ENCODE peak calls at places on chromosomes 11 and 22, in nine cellular contexts. O is stimulated activated naive B cell treated with anti-CD40 and anti-IgM and Interleukin-4, amounts not matched to agents 10 μg/mL and 1 μg/mL and 100 μg/mL, for 72 hours; V is fibroblast of mammary gland; B is NCI-H1092 treated with DMSO at 0.1 percent for 48 hours; D is nephron progenitor cell; Q is T47D; A is effector CD4-positive, alpha-beta T cell; K is sigmoid colon; Z is aorta. T is an unnamed sample.

GRCh38 chr22:18112440-18112839 is 1.8 kb downstream of the TUBA8 start:
- DNase-seq in O (no peak), V (no peak), B (no peak), D (no peak), Q (no peak), A (no peak), K (no peak), Z (no peak), T (no peak)

GRCh38 chr22:42788021-42788420 is 67.4 kb upstream of the A4GALT start:
- DNase-seq in O (no peak), V (no peak), B (no peak), D (no peak), Q (no peak), A (no peak), K (no peak), Z (no peak), T (no peak)

GRCh38 chr11:44556735-44557409 is 8.6 kb upstream of the CD82 start:
- DNase-seq in O (no peak), V (peak; percentile 62), B (peak; percentile 59), D (peak; percentile 62), Q (no peak), A (peak; percentile 65), K (peak; percentile 78), Z (peak; percentile 84), T (peak; percentile 71)

GRCh38 chr11:76231339-76231738 is 25.0 kb upstream of the WNT11 start:
- DNase-seq in O (no peak), V (no peak), B (no peak), D (no peak), Q (no peak), A (no peak), K (no peak), Z (peak; percentile 8), T (no peak)

GRCh38 chr11:74276581-74276980 is 34.9 kb downstream of the P4HA3 start:
- DNase-seq in O (no peak), V (peak; percentile 53), B (no peak), D (no peak), Q (no peak), A (no peak), K (no peak), Z (no peak), T (peak; percentile 62)

GRCh38 chr11:83156996-83157754 is at the start of gene PCF11:
- DNase-seq in O (no peak), V (no peak), B (peak; percentile 55), D (no peak), Q (no peak), A (no peak), K (no peak), Z (no peak), T (no peak)

GRCh38 chr11:77967753-77968152 is 26.7 kb downstream of the INTS4 start:
- DNase-seq in O (no peak), V (no peak), B (no peak), D (no peak), Q (no peak), A (no peak), K (no peak), Z (no peak), T (no peak)

GRCh38 chr11:116509566-116509965 is 263.2 kb downstream of the BUD13 start:
- DNase-seq in O (no peak), V (no peak), B (no peak), D (no peak), Q (no peak), A (no peak), K (no peak), Z (no peak), T (no peak)

GRCh38 chr11:126415128-126415527 is 59.6 kb downstream of the ST3GAL4 start:
- DNase-seq in O (no peak), V (peak; percentile 85), B (no peak), D (no peak), Q (no peak), A (no peak), K (peak; percentile 97), Z (peak; percentile 93), T (peak; percentile 99)

GRCh38 chr11:110711776-110712642 is at the start of gene ARHGAP20:
- DNase-seq in O (peak; percentile 65), V (peak; percentile 49), B (peak; percentile 85), D (peak; percentile 81), Q (no peak), A (no peak), K (peak; percentile 85), Z (peak; percentile 92), T (peak; percentile 66)

GRCh38 chr22:46801826-46802607 is 39.6 kb downstream of the TBC1D22A start:
- DNase-seq in O (no peak), V (no peak), B (no peak), D (no peak), Q (no peak), A (no peak), K (peak; percentile 39), Z (peak; percentile 68), T (no peak)

GRCh38 chr11:121058941-121059340 is 35.0 kb downstream of the TBCEL start:
- DNase-seq in O (no peak), V (no peak), B (no peak), D (no peak), Q (no peak), A (no peak), K (no peak), Z (no peak), T (no peak)

GRCh38 chr22:46845281-46846153 is 83.1 kb downstream of the TBC1D22A start:
- DNase-seq in O (no peak), V (peak; percentile 68), B (no peak), D (no peak), Q (no peak), A (no peak), K (no peak), Z (no peak), T (peak; percentile 85)

GRCh38 chr11:34614334-34615113 is 6.4 kb upstream of the EHF start:
- DNase-seq in O (no peak), V (peak; percentile 79), B (no peak), D (no peak), Q (no peak), A (no peak), K (no peak), Z (no peak), T (peak; percentile 60)

GRCh38 chr22:47200273-47201051 is 438.0 kb downstream of the TBC1D22A start:
- DNase-seq in O (no peak), V (peak; percentile 6), B (no peak), D (no peak), Q (no peak), A (no peak), K (peak; percentile 71), Z (peak; percentile 61), T (peak; percentile 8)

GRCh38 chr11:20362481-20362880 is 1.0 kb upstream of the HTATIP2 start:
- DNase-seq in O (no peak), V (no peak), B (no peak), D (no peak), Q (no peak), A (no peak), K (no peak), Z (no peak), T (no peak)

GRCh38 chr22:19036229-19036522 is 86.0 kb downstream of the DGCR2 start:
- DNase-seq in O (no peak), V (no peak), B (no peak), D (no peak), Q (no peak), A (no peak), K (no peak), Z (no peak), T (no peak)

GRCh38 chr11:1041149-1041467 is 4.6 kb upstream of the MUC6 start:
- DNase-seq in O (no peak), V (no peak), B (no peak), D (no peak), Q (no peak), A (no peak), K (no peak), Z (no peak), T (no peak)

GRCh38 chr22:39631857-39632256 is 61.3 kb downstream of the CACNA1I start:
- DNase-seq in O (no peak), V (no peak), B (no peak), D (no peak), Q (no peak), A (no peak), K (no peak), Z (no peak), T (no peak)

GRCh38 chr11:133955945-133956421 is 785 bp downstream of the IGSF9B start:
- DNase-seq in O (no peak), V (no peak), B (no peak), D (peak; percentile 45), Q (no peak), A (no peak), K (no peak), Z (no peak), T (no peak)

GRCh38 chr22:37186228-37186996 is 1.6 kb downstream of the C1QTNF6 start:
- DNase-seq in O (peak; percentile 53), V (peak; percentile 89), B (no peak), D (no peak), Q (peak; percentile 65), A (peak; percentile 39), K (peak; percentile 43), Z (peak; percentile 51), T (peak; percentile 88)

GRCh38 chr11:6755303-6755952 is 16.3 kb downstream of the OR2AG2 start:
- DNase-seq in O (no peak), V (peak; percentile 43), B (peak; percentile 0), D (peak; percentile 63), Q (peak; percentile 12), A (no peak), K (no peak), Z (no peak), T (peak; percentile 63)

GRCh38 chr11:113806403-113806802 is 26.8 kb downstream of the CLDN25 start:
- DNase-seq in O (peak; percentile 20), V (peak; percentile 22), B (peak; percentile 42), D (peak; percentile 30), Q (no peak), A (no peak), K (no peak), Z (no peak), T (peak; percentile 13)

GRCh38 chr11:62147545-62147944 is 23.7 kb downstream of the INCENP start:
- DNase-seq in O (no peak), V (no peak), B (no peak), D (no peak), Q (no peak), A (no peak), K (no peak), Z (peak; percentile 33), T (no peak)

GRCh38 chr11:115521874-115522273 is 17.7 kb upstream of the CADM1 start:
- DNase-seq in O (no peak), V (no peak), B (no peak), D (no peak), Q (no peak), A (no peak), K (no peak), Z (no peak), T (no peak)

GRCh38 chr22:37633693-37634504 is 5.6 kb upstream of the SH3BP1 start:
- DNase-seq in O (peak; percentile 87), V (peak; percentile 80), B (peak; percentile 82), D (peak; percentile 85), Q (no peak), A (peak; percentile 26), K (peak; percentile 95), Z (peak; percentile 93), T (peak; percentile 91)